ENCODE peak calls at places on chromosomes 5 and 9, in eight cellular contexts. G, K, T, X, D, A, W and S are unnamed samples.

GRCh38 chr5:34929720-34930526 is 564 bp downstream of the DNAJC21 start:
- DNase-seq in G (peak; percentile 60), K (peak; percentile 32), T (peak; percentile 82), X (peak; percentile 92), D (peak; percentile 77), A (peak; percentile 95), W (peak; percentile 77), S (peak; percentile 73)

GRCh38 chr5:6736524-6737042 is 23.4 kb downstream of the TENT4A start:
- DNase-seq in G (no peak), K (no peak), T (no peak), X (no peak), D (no peak), A (no peak), W (no peak), S (no peak)

GRCh38 chr9:136648746-136649145 is 14.0 kb upstream of the EGFL7 start:
- DNase-seq in G (no peak), K (no peak), T (no peak), X (peak; percentile 84), D (no peak), A (peak; percentile 89), W (no peak), S (no peak)

GRCh38 chr9:135978650-135979461 is 17.7 kb upstream of the UBAC1 start:
- DNase-seq in G (no peak), K (no peak), T (no peak), X (no peak), D (no peak), A (no peak), W (no peak), S (no peak)

GRCh38 chr9:120544441-120544840 is 35.5 kb downstream of the CDK5RAP2 start:
- DNase-seq in G (no peak), K (no peak), T (no peak), X (no peak), D (no peak), A (no peak), W (no peak), S (no peak)

GRCh38 chr9:123798203-123798602 is 131.7 kb downstream of the DENND1A start:
- DNase-seq in G (no peak), K (no peak), T (no peak), X (no peak), D (no peak), A (no peak), W (no peak), S (no peak)

GRCh38 chr5:174462128-174462527 is 262.3 kb upstream of the MSX2 start:
- DNase-seq in G (no peak), K (no peak), T (no peak), X (no peak), D (no peak), A (no peak), W (no peak), S (no peak)

GRCh38 chr5:180180198-180180820 is 28.7 kb downstream of the RASGEF1C start:
- DNase-seq in G (no peak), K (no peak), T (no peak), X (no peak), D (no peak), A (no peak), W (no peak), S (no peak)

GRCh38 chr5:56569576-56569975 is 245.8 kb upstream of the MAP3K1 start:
- DNase-seq in G (no peak), K (no peak), T (peak; percentile 43), X (no peak), D (no peak), A (no peak), W (peak; percentile 39), S (no peak)

GRCh38 chr9:116336133-116336862 is 182.7 kb downstream of the PAPPA start:
- DNase-seq in G (no peak), K (no peak), T (no peak), X (no peak), D (no peak), A (no peak), W (peak; percentile 46), S (no peak)

GRCh38 chr9:13915591-13916301 is 398.2 kb downstream of the NFIB start:
- DNase-seq in G (no peak), K (no peak), T (peak; percentile 48), X (no peak), D (no peak), A (no peak), W (no peak), S (no peak)

GRCh38 chr5:59222687-59223511 is 640.0 kb downstream of the RAB3C start:
- DNase-seq in G (no peak), K (no peak), T (no peak), X (no peak), D (no peak), A (no peak), W (peak; percentile 12), S (no peak)